ENCODE peak calls at places on chromosomes 4 and X, in four cellular contexts. S is HepG2, Z is GM12878, A is K562. V is an unnamed sample.

GRCh38 chr4:62161446-62161845 is 961.3 kb downstream of the ADGRL3 start:
- DNase-seq in S (no peak), Z (no peak), A (no peak), V (no peak)

GRCh38 chr4:105215609-105216313 is 69.1 kb downstream of the TET2 start:
- DNase-seq in S (peak; percentile 7), Z (peak; percentile 83), A (no peak), V (no peak)

GRCh38 chr4:15144249-15144966 is 142.1 kb downstream of the CPEB2 start:
- DNase-seq in S (no peak), Z (no peak), A (no peak), V (no peak)

GRCh38 chr4:176001171-176002006 is 64.3 kb upstream of the WDR17 start:
- DNase-seq in S (no peak), Z (no peak), A (no peak), V (peak; percentile 68)

GRCh38 chr4:13364178-13364577 is 120.0 kb downstream of the RAB28 start:
- DNase-seq in S (no peak), Z (no peak), A (no peak), V (no peak)

GRCh38 chr4:14771091-14771490 is 231.2 kb upstream of the CPEB2 start:
- DNase-seq in S (no peak), Z (no peak), A (no peak), V (no peak)

GRCh38 chr4:32258986-32259385 is 1538.8 kb downstream of the PCDH7 start:
- DNase-seq in S (no peak), Z (no peak), A (no peak), V (no peak)

GRCh38 chr4:90958256-90958895 is 831.2 kb downstream of the CCSER1 start:
- DNase-seq in S (no peak), Z (no peak), A (no peak), V (peak; percentile 37)

GRCh38 chr4:87038837-87039715 is 104.3 kb downstream of the AFF1 start:
- DNase-seq in S (no peak), Z (no peak), A (no peak), V (peak; percentile 33)

GRCh38 chrX:72245461-72246089 is 6.7 kb upstream of the ERCC6L start:
- DNase-seq in S (peak; percentile 37), Z (no peak), A (peak; percentile 72), V (peak; percentile 89)
- TF ChIP-seq TARDBP in S (no peak), Z (no peak), A (no peak), V (no peak)

GRCh38 chr4:124708517-124709300 is 3.8 kb downstream of the ANKRD50 start:
- DNase-seq in S (no peak), Z (no peak), A (no peak), V (no peak)

GRCh38 chr4:124712417-124713212 is at the start of gene ANKRD50:
- DNase-seq in S (peak; percentile 74), Z (no peak), A (peak; percentile 94), V (peak; percentile 83)

GRCh38 chr4:124710253-124710849 is 2.2 kb downstream of the ANKRD50 start:
- DNase-seq in S (no peak), Z (no peak), A (peak; percentile 12), V (peak; percentile 6)

GRCh38 chr4:124711469-124712416 is 789 bp downstream of the ANKRD50 start:
- DNase-seq in S (peak; percentile 41), Z (no peak), A (peak; percentile 77), V (peak; percentile 43)

DNA sequence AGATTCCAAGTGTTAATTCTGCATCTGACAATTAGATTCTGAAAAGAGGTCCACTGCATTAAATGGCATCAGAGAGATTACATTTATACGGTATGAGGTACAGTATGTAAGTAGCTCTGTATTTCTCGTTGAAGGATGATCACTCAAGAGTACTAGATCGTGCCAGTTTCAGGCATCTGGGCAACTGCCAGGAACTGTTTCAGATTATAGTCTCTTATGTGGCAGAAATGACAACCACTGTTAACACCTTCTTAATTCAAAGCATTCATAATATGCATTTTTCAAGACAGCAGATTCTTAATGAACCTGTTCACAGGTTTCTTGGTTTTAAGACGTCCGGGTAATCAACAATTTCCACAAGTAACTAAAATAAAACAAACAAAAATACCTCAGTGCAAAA is 1.6 kb downstream of the ANKRD50 start:
- DNase-seq in S (no peak), Z (no peak), A (no peak), V (no peak)
- TF ChIP-seq FOXM1 in S (no peak), Z (no peak), A (no peak), V (no peak)

GRCh38 chrX:42565739-42566138 is 212.2 kb downstream of the PPP1R2C start:
- DNase-seq in S (no peak), Z (no peak), A (no peak), V (no peak)

GRCh38 chrX:42567268-42567667 is 210.7 kb downstream of the PPP1R2C start:
- DNase-seq in S (no peak), Z (no peak), A (no peak), V (no peak)
- TF ChIP-seq FOXK2 in S (no peak), Z (no peak), A (no peak), V (no peak)

DNA sequence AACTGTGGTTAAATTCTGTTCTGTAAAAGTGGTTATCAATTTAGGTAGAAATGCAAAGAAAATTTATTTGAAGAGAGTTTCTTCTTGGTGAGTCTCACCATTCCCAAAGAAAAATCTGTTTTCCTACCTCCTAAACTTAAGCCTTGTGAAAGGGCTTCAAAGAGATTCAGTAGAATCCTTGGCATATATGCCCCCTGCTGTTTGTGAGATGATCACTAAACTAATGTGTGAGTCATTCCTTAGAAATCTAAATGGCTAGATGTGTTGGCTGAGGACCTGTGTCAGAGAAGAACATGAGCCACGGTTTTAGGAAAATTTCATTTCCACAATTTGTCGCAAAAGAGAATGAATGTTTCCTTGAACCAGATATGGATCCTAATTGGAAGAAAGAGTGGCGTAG is 260.9 kb downstream of the SLC7A11 start:
- DNase-seq in S (no peak), Z (no peak), A (peak; percentile 3), V (peak; percentile 5)
- TF ChIP-seq TARDBP in S (no peak), Z (no peak), A (no peak), V (no peak)

DNA sequence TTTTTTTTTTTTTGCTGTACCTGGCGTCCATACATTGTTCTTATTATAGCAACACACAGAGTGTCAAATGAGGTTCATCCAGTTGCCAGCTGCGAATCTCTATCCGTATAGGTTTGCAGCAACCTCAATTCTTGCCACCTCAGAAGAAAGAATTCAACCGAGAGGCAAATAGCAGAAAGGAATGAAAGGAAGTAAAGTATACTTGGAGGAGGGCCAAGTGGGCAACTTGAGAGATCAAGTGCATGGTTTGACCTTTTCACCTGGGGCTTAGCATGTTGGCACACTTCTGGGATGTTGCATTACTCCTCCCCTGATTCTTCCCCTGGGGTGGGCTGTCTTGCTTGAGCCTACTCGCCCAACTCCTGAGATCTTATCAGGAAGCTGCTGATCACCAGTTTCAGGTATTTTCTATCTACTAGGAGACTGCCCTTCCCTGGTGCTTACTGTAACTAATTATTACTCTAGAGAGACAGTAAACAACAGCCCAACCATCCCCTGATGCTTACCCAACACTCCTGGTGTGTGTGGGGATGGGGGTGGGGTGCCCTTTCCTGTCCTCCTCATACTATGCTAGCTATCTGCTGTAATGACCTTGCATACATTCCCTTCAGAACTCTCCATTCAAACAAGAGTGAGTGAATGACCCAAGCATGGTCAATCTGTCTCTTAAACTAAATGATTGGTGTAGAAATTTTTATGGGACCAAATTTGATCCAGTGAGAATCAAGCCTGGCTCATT is 7.3 kb upstream of the TMEM33 start:
- DNase-seq in S (peak; percentile 32), Z (no peak), A (no peak), V (no peak)
- TF ChIP-seq FOXM1 in S (no peak), Z (no peak), A (no peak), V (no peak)

DNA sequence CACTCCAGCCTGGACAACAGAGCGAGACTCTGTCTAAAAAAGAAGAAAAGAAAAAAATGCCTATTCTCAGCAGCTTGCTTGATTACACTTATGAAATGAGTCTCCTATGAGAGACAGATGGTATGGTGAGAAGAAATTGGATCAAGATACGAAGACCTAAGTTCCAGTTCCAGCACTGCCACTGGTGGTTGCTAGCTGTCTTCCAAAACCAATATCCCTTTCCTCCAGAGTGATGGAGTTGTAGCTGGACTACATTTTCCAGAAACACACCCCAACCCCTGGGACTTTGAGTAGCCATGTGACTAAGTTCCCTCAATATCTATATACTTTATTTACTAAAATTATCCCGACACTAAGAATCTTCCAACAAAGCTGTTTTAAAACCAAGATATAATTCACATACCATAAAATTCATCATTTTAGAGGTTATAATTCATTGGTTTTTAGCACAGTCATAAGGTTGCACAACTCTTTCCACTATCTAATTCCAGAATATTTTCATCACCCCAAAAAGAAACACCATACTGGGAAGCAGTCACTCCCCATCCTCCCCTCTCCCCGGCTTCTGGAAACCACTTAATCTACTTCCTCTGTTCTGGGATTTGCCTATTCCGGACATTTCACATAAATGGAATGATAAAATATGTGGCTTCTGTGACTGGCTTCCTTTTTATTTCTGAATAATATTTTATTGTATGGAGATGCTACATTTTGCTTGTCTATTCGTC is 118.0 kb downstream of the MANBA start:
- DNase-seq in S (no peak), Z (no peak), A (no peak), V (no peak)
- TF ChIP-seq FOXK2 in S (no peak), Z (no peak), A (no peak), V (no peak)

GRCh38 chr4:159071178-159071968 is 31.5 kb upstream of the RAPGEF2 start:
- DNase-seq in S (peak; percentile 74), Z (no peak), A (no peak), V (no peak)
- TF ChIP-seq TARDBP in S (no peak), Z (no peak), A (no peak), V (no peak)

DNA sequence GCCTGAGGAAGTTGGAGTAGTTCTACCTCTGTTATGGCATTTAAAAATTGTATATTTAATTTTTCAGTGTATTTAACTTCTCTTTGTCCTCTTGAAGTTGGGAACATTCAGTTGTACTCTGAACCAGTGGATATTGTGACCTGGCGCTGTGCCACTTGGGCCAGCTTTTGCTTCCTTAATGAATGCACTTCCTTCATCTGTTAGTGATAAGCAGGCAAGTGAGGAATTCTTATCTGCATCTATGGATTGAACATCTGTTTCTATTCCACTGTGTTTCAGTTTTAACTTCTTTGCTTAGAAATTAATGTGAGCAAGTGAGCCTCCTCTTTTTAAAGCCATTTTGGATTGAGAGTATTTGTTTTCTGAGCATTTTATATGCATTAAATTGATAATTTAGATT is 128.3 kb downstream of the UCHL1 start:
- DNase-seq in S (no peak), Z (no peak), A (peak; percentile 40), V (no peak)
- TF ChIP-seq FOXM1 in S (no peak), Z (no peak), A (no peak), V (no peak)

GRCh38 chrX:64151911-64152310 is 53.6 kb downstream of the AMER1 start:
- DNase-seq in S (no peak), Z (no peak), A (no peak), V (no peak)

GRCh38 chrX:64150775-64151174 is 54.7 kb downstream of the AMER1 start:
- DNase-seq in S (no peak), Z (no peak), A (no peak), V (no peak)

GRCh38 chrX:64152857-64153256 is 52.7 kb downstream of the AMER1 start:
- DNase-seq in S (peak; percentile 30), Z (no peak), A (no peak), V (no peak)
- TF ChIP-seq FOXK2 in S (no peak), Z (no peak), A (no peak), V (no peak)

V was measured in HEK293T.